ENCODE peak calls at places on chromosome 16, in four cellular contexts. One of them, this sample, is unnamed.

GRCh38 chr16:81214745-81215166 is 23.7 kb upstream of the BCO1 start:
- DNase-seq in COR-L47: no peak
- DNase-seq in HTR-8/SVneo: no peak
- DNase-seq in hippocampal formation: no peak
- DNase-seq in this sample: no peak

GRCh38 chr16:5900046-5900445 is 802.5 kb upstream of the EEF2KMT start:
- DNase-seq in COR-L47: no peak
- DNase-seq in HTR-8/SVneo: no peak
- DNase-seq in hippocampal formation: no peak
- DNase-seq in this sample: no peak

GRCh38 chr16:31273676-31274075 is 13.9 kb downstream of the ITGAM start:
- DNase-seq in COR-L47: no peak
- DNase-seq in HTR-8/SVneo: no peak
- DNase-seq in hippocampal formation: no peak
- DNase-seq in this sample: no peak

GRCh38 chr16:81778861-81779539 is at the start of gene PLCG2:
- DNase-seq in COR-L47: no peak
- DNase-seq in HTR-8/SVneo: peak
- DNase-seq in hippocampal formation: peak
- DNase-seq in this sample: peak

GRCh38 chr16:47695746-47696145 is 234.6 kb downstream of the PHKB start:
- DNase-seq in COR-L47: no peak
- DNase-seq in HTR-8/SVneo: no peak
- DNase-seq in hippocampal formation: no peak
- DNase-seq in this sample: no peak

GRCh38 chr16:24939738-24940137 is 75.4 kb downstream of the ARHGAP17 start:
- DNase-seq in COR-L47: no peak
- DNase-seq in HTR-8/SVneo: no peak
- DNase-seq in hippocampal formation: no peak
- DNase-seq in this sample: no peak

GRCh38 chr16:87484487-87485331 is 8.1 kb downstream of the ZCCHC14 start:
- DNase-seq in COR-L47: no peak
- DNase-seq in HTR-8/SVneo: no peak
- DNase-seq in hippocampal formation: no peak
- DNase-seq in this sample: no peak

GRCh38 chr16:10597184-10597583 is 16.8 kb upstream of the EMP2 start:
- DNase-seq in COR-L47: no peak
- DNase-seq in HTR-8/SVneo: no peak
- DNase-seq in hippocampal formation: no peak
- DNase-seq in this sample: no peak

GRCh38 chr16:85249418-85249817 is 137.1 kb upstream of the CIBAR2 start:
- DNase-seq in COR-L47: no peak
- DNase-seq in HTR-8/SVneo: no peak
- DNase-seq in hippocampal formation: peak
- DNase-seq in this sample: no peak

GRCh38 chr16:51854401-51854951 is 692.5 kb downstream of the TOX3 start:
- DNase-seq in COR-L47: no peak
- DNase-seq in HTR-8/SVneo: no peak
- DNase-seq in hippocampal formation: no peak
- DNase-seq in this sample: no peak

GRCh38 chr16:23006380-23006779 is 142.9 kb downstream of the USP31 start:
- DNase-seq in COR-L47: no peak
- DNase-seq in HTR-8/SVneo: no peak
- DNase-seq in hippocampal formation: no peak
- DNase-seq in this sample: no peak

GRCh38 chr16:1878256-1878655 is 6.3 kb upstream of the MEIOB start:
- DNase-seq in COR-L47: no peak
- DNase-seq in HTR-8/SVneo: no peak
- DNase-seq in hippocampal formation: no peak
- DNase-seq in this sample: no peak

GRCh38 chr16:24151482-24151939 is 104.6 kb upstream of the CACNG3 start:
- DNase-seq in COR-L47: no peak
- DNase-seq in HTR-8/SVneo: no peak
- DNase-seq in hippocampal formation: no peak
- DNase-seq in this sample: no peak

GRCh38 chr16:85781685-85782370 is 17.5 kb downstream of the EMC8 start:
- DNase-seq in COR-L47: no peak
- DNase-seq in HTR-8/SVneo: no peak
- DNase-seq in hippocampal formation: peak
- DNase-seq in this sample: no peak